ENCODE peak calls at places on chromosomes 4 and X, in four cellular contexts. J is hippocampal formation; V is EL; X is activated naive CD4-positive, alpha-beta T cell treated with anti-CD3 and anti-CD28 coated beads for 36 hours. H is an unnamed sample.

GRCh38 chrX:34426334-34426733 is 230.8 kb downstream of the TMEM47 start:
- DNase-seq in V (no peak), X (no peak), J (no peak), H (no peak)

GRCh38 chrX:72272868-72273267 is 4.2 kb downstream of the RPS4X start:
- DNase-seq in V (peak; percentile 51), J (no peak), X (peak; percentile 18), H (peak; percentile 70)

GRCh38 chrX:13659057-13659456 is 6.1 kb downstream of the TCEANC start:
- DNase-seq in V (peak; percentile 39), X (no peak), J (no peak), H (peak; percentile 24)

GRCh38 chr4:72613959-72614358 is 44.9 kb upstream of the ADAMTS3 start:
- DNase-seq in V (peak; percentile 10), X (no peak), J (no peak), H (no peak)

GRCh38 chrX:43552166-43552565 is 103.9 kb upstream of the MAOA start:
- DNase-seq in V (no peak), X (no peak), J (no peak), H (no peak)

GRCh38 chr4:72006576-72006975 is 25.2 kb upstream of the NPFFR2 start:
- DNase-seq in X (no peak), V (peak; percentile 81), J (no peak), H (peak; percentile 95)

GRCh38 chr4:40221744-40222143 is 24.9 kb downstream of the RHOH start:
- DNase-seq in V (no peak), X (no peak), J (no peak), H (no peak)

GRCh38 chrX:45714864-45715263 is 514.2 kb upstream of the DIPK2B start:
- DNase-seq in X (peak; percentile 46), V (peak; percentile 79), J (no peak), H (peak; percentile 92)

GRCh38 chr4:36786519-36786918 is 458.0 kb upstream of the NWD2 start:
- DNase-seq in V (no peak), X (no peak), J (no peak), H (peak; percentile 76)

GRCh38 chrX:49037883-49038475 is 5.2 kb downstream of the TFE3 start:
- DNase-seq in V (peak; percentile 74), X (no peak), J (no peak), H (peak; percentile 3)

GRCh38 chr4:38560763-38561558 is 103.0 kb upstream of the KLF3 start:
- DNase-seq in V (no peak), X (peak; percentile 60), J (no peak), H (no peak)

GRCh38 chrX:14916017-14916674 is 42.9 kb downstream of the MOSPD2 start:
- DNase-seq in X (no peak), J (no peak), V (peak; percentile 74), H (peak; percentile 53)